ENCODE peak calls at places on chromosomes 4 and X, in six cellular contexts. E is GM12878, B is HepG2, J is K562, Q is H1, X is HCT116. C is an unnamed sample.
A peak's percentile ranks its signal among the peaks of the same experiment; 100 is the strongest.

GRCh38 chr4:124337874-124338273 is 374.7 kb downstream of the ANKRD50 start:
- DNase-seq in E (no peak), B (no peak), J (no peak), Q (no peak), X (no peak), C (no peak)

GRCh38 chr4:12488672-12489071 is 995.5 kb downstream of the RAB28 start:
- DNase-seq in E (no peak), B (no peak), J (no peak), Q (no peak), X (no peak), C (no peak)

GRCh38 chr4:2253160-2254084 is 8.5 kb downstream of the MXD4 start:
- DNase-seq in E (no peak), B (no peak), J (no peak), Q (no peak), X (no peak), C (peak; percentile 7)

GRCh38 chrX:108516184-108516583 is 76.5 kb downstream of the COL4A5 start:
- DNase-seq in E (no peak), B (peak; percentile 89), J (no peak), Q (no peak), X (no peak), C (no peak)

GRCh38 chr4:119715490-119716445 is 87.2 kb upstream of the PDE5A start:
- DNase-seq in E (no peak), B (no peak), J (no peak), Q (no peak), X (no peak), C (no peak)

GRCh38 chr4:23106516-23106915 is 413.8 kb downstream of the GBA3 start:
- DNase-seq in E (no peak), B (no peak), J (no peak), Q (no peak), X (no peak), C (no peak)

GRCh38 chr4:105457997-105458396 is 15.9 kb downstream of the PPA2 start:
- DNase-seq in E (no peak), B (no peak), J (no peak), Q (no peak), X (no peak), C (no peak)

GRCh38 chrX:81202989-81203388 is 1.1 kb downstream of the SH3BGRL start:
- DNase-seq in E (no peak), B (no peak), J (no peak), Q (no peak), X (no peak), C (no peak)

GRCh38 chr4:3074846-3075651 is 568 bp downstream of the HTT start:
- DNase-seq in E (no peak), B (peak; percentile 65), J (peak; percentile 70), Q (peak; percentile 31), X (peak; percentile 27), C (peak; percentile 71)

GRCh38 chrX:103343105-103343504 is 13.1 kb downstream of the TCEAL7 start:
- DNase-seq in E (no peak), B (no peak), J (peak; percentile 16), Q (no peak), X (peak; percentile 16), C (peak; percentile 27)
- TF ChIP-seq ATF3 in E (no peak), B (no peak), J (no peak), Q (no peak), X (no peak), C (no peak)

DNA sequence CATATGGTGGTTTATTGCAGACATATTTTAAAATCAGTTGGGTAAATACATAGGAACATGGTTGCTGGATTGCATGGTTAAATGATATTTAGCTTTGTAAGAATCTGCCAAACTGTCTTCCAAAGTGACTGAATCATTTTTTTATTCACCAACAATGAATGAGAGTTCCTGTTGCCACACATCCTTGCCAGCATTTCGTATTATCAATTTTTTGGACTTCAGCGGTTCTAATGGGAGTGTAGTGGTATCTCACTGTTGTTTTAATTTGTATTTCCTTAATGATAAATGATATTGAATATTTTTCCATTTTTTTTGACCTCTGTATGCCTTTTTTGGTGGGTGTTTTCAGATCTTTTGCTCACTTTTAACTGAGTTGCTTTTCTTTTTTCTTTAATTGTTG is 1.4 kb upstream of the MTHFD2L start:
- DNase-seq in E (no peak), B (no peak), J (no peak), Q (no peak), X (no peak), C (no peak)
- TF ChIP-seq ATF3 in E (no peak), B (no peak), J (no peak), Q (no peak), X (no peak), C (no peak)

GRCh38 chr4:183589710-183590109 is 69.3 kb downstream of the RWDD4 start:
- DNase-seq in E (no peak), B (no peak), J (no peak), Q (no peak), X (no peak), C (no peak)
- TF ChIP-seq ATF3 in E (no peak), B (no peak), J (no peak), Q (no peak), X (no peak), C (no peak)

GRCh38 chr4:184289179-184289535 is 71.5 kb upstream of the ENPP6 start:
- DNase-seq in E (no peak), B (no peak), J (no peak), Q (no peak), X (no peak), C (no peak)

GRCh38 chr4:184292465-184292867 is 74.8 kb upstream of the ENPP6 start:
- DNase-seq in E (no peak), B (no peak), J (no peak), Q (no peak), X (no peak), C (no peak)

GRCh38 chr4:184286346-184286745 is 68.7 kb upstream of the ENPP6 start:
- DNase-seq in E (no peak), B (no peak), J (no peak), Q (no peak), X (no peak), C (no peak)

GRCh38 chr4:184287697-184288255 is 70.1 kb upstream of the ENPP6 start:
- DNase-seq in E (no peak), B (peak; percentile 64), J (no peak), Q (no peak), X (no peak), C (no peak)

GRCh38 chr4:184288451-184289178 is 70.9 kb upstream of the ENPP6 start:
- DNase-seq in E (peak; percentile 91), B (no peak), J (no peak), Q (no peak), X (no peak), C (no peak)
- TF ChIP-seq ATF3 in E (no peak), B (no peak), J (no peak), Q (no peak), X (no peak), C (no peak)

GRCh38 chr4:66062044-66062443 is 391.8 kb upstream of the EPHA5 start:
- DNase-seq in E (no peak), B (no peak), J (no peak), Q (no peak), X (no peak), C (no peak)
- TF ChIP-seq ATF3 in E (no peak), B (no peak), J (no peak), Q (no peak), X (no peak), C (no peak)